ENCODE peak calls at places on chromosomes 11 and 22, in nine cellular contexts. One of them, this sample, is unnamed.

GRCh38 chr22:48929276-48929790 is 898.3 kb downstream of the BRD1 start:
- DNase-seq in NCI-H146: peak
- DNase-seq in EL: no peak
- DNase-seq in activated naive CD8-positive, alpha-beta T cell treated with anti-CD3 and anti-CD28 coated beads, Interleukin-2, amount 10 ng/mL, durations not matched to agents 7 days and 5 days: no peak
- DNase-seq in stimulated activated naive CD8-positive, alpha-beta T cell treated with anti-CD3 and anti-CD28 coated beads, Interleukin-15, amount 100 ng/mL, for 72 hours: no peak
- DNase-seq in amniotic epithelial cell: no peak
- DNase-seq in DMS153: no peak
- DNase-seq in naive thymus-derived CD8-positive, alpha-beta T cell: no peak
- DNase-seq in NCI-H69: no peak
- DNase-seq in this sample: no peak

GRCh38 chr11:130625907-130626306 is 177.5 kb downstream of the ADAMTS15 start:
- DNase-seq in NCI-H146: no peak
- DNase-seq in EL: no peak
- DNase-seq in activated naive CD8-positive, alpha-beta T cell treated with anti-CD3 and anti-CD28 coated beads, Interleukin-2, amount 10 ng/mL, durations not matched to agents 7 days and 5 days: no peak
- DNase-seq in stimulated activated naive CD8-positive, alpha-beta T cell treated with anti-CD3 and anti-CD28 coated beads, Interleukin-15, amount 100 ng/mL, for 72 hours: no peak
- DNase-seq in amniotic epithelial cell: no peak
- DNase-seq in DMS153: no peak
- DNase-seq in naive thymus-derived CD8-positive, alpha-beta T cell: no peak
- DNase-seq in NCI-H69: peak
- DNase-seq in this sample: no peak

GRCh38 chr22:22895776-22896445 is 8.3 kb downstream of the IGLL5 start:
- DNase-seq in NCI-H146: no peak
- DNase-seq in EL: no peak
- DNase-seq in activated naive CD8-positive, alpha-beta T cell treated with anti-CD3 and anti-CD28 coated beads, Interleukin-2, amount 10 ng/mL, durations not matched to agents 7 days and 5 days: peak
- DNase-seq in stimulated activated naive CD8-positive, alpha-beta T cell treated with anti-CD3 and anti-CD28 coated beads, Interleukin-15, amount 100 ng/mL, for 72 hours: no peak
- DNase-seq in amniotic epithelial cell: no peak
- DNase-seq in DMS153: no peak
- DNase-seq in naive thymus-derived CD8-positive, alpha-beta T cell: no peak
- DNase-seq in NCI-H69: no peak
- DNase-seq in this sample: peak

GRCh38 chr11:44930588-44931302 is 19.9 kb downstream of the TP53I11 start:
- DNase-seq in NCI-H146: no peak
- DNase-seq in EL: no peak
- DNase-seq in activated naive CD8-positive, alpha-beta T cell treated with anti-CD3 and anti-CD28 coated beads, Interleukin-2, amount 10 ng/mL, durations not matched to agents 7 days and 5 days: no peak
- DNase-seq in stimulated activated naive CD8-positive, alpha-beta T cell treated with anti-CD3 and anti-CD28 coated beads, Interleukin-15, amount 100 ng/mL, for 72 hours: no peak
- DNase-seq in amniotic epithelial cell: no peak
- DNase-seq in DMS153: no peak
- DNase-seq in naive thymus-derived CD8-positive, alpha-beta T cell: no peak
- DNase-seq in NCI-H69: peak
- DNase-seq in this sample: no peak

GRCh38 chr11:45736424-45736823 is 68.5 kb upstream of the SLC35C1 start:
- DNase-seq in NCI-H146: no peak
- DNase-seq in EL: peak
- DNase-seq in activated naive CD8-positive, alpha-beta T cell treated with anti-CD3 and anti-CD28 coated beads, Interleukin-2, amount 10 ng/mL, durations not matched to agents 7 days and 5 days: no peak
- DNase-seq in stimulated activated naive CD8-positive, alpha-beta T cell treated with anti-CD3 and anti-CD28 coated beads, Interleukin-15, amount 100 ng/mL, for 72 hours: no peak
- DNase-seq in amniotic epithelial cell: peak
- DNase-seq in DMS153: peak
- DNase-seq in naive thymus-derived CD8-positive, alpha-beta T cell: no peak
- DNase-seq in NCI-H69: peak
- DNase-seq in this sample: peak

GRCh38 chr11:2164861-2165555 is 4.0 kb upstream of the INS start:
- DNase-seq in NCI-H146: no peak
- DNase-seq in EL: no peak
- DNase-seq in activated naive CD8-positive, alpha-beta T cell treated with anti-CD3 and anti-CD28 coated beads, Interleukin-2, amount 10 ng/mL, durations not matched to agents 7 days and 5 days: no peak
- DNase-seq in stimulated activated naive CD8-positive, alpha-beta T cell treated with anti-CD3 and anti-CD28 coated beads, Interleukin-15, amount 100 ng/mL, for 72 hours: no peak
- DNase-seq in amniotic epithelial cell: no peak
- DNase-seq in DMS153: no peak
- DNase-seq in naive thymus-derived CD8-positive, alpha-beta T cell: no peak
- DNase-seq in NCI-H69: no peak
- DNase-seq in this sample: no peak

GRCh38 chr11:93844568-93844967 is 5.8 kb downstream of the VSTM5 start:
- DNase-seq in NCI-H146: no peak
- DNase-seq in EL: peak
- DNase-seq in activated naive CD8-positive, alpha-beta T cell treated with anti-CD3 and anti-CD28 coated beads, Interleukin-2, amount 10 ng/mL, durations not matched to agents 7 days and 5 days: no peak
- DNase-seq in stimulated activated naive CD8-positive, alpha-beta T cell treated with anti-CD3 and anti-CD28 coated beads, Interleukin-15, amount 100 ng/mL, for 72 hours: no peak
- DNase-seq in amniotic epithelial cell: no peak
- DNase-seq in DMS153: no peak
- DNase-seq in naive thymus-derived CD8-positive, alpha-beta T cell: no peak
- DNase-seq in NCI-H69: peak
- DNase-seq in this sample: no peak

GRCh38 chr22:27602390-27602789 is 199.2 kb downstream of the MN1 start:
- DNase-seq in NCI-H146: no peak
- DNase-seq in EL: no peak
- DNase-seq in activated naive CD8-positive, alpha-beta T cell treated with anti-CD3 and anti-CD28 coated beads, Interleukin-2, amount 10 ng/mL, durations not matched to agents 7 days and 5 days: no peak
- DNase-seq in stimulated activated naive CD8-positive, alpha-beta T cell treated with anti-CD3 and anti-CD28 coated beads, Interleukin-15, amount 100 ng/mL, for 72 hours: no peak
- DNase-seq in amniotic epithelial cell: no peak
- DNase-seq in DMS153: no peak
- DNase-seq in naive thymus-derived CD8-positive, alpha-beta T cell: no peak
- DNase-seq in NCI-H69: no peak
- DNase-seq in this sample: no peak

This sample was measured in psoas muscle.